ENCODE peak calls at places on chromosomes 16 and 17, in five cellular contexts. U, K, Z, E and O are unnamed samples.

GRCh38 chr16:75011634-75012307 is 12.9 kb downstream of the ZNRF1 start:
- DNase-seq in U (peak), Z (no peak), K (peak), E (peak), O (peak)

GRCh38 chr17:47275245-47275984 is 21.8 kb downstream of the ITGB3 start:
- DNase-seq in U (no peak), K (peak), E (no peak), Z (peak), O (no peak)

GRCh38 chr17:50465171-50465570 is 3.5 kb downstream of the CHAD start:
- DNase-seq in K (no peak), U (no peak), Z (no peak), E (no peak), O (no peak)

GRCh38 chr16:53372942-53373871 is 61.1 kb upstream of the RBL2 start:
- DNase-seq in U (no peak), E (no peak), K (no peak), Z (no peak), O (no peak)

GRCh38 chr17:3738562-3739295 is 15.0 kb downstream of the HASPIN start:
- DNase-seq in K (no peak), E (no peak), U (peak), Z (peak), O (no peak)

GRCh38 chr17:58330997-58331814 is 2.6 kb upstream of the TSPOAP1 start:
- DNase-seq in K (no peak), E (no peak), U (no peak), Z (no peak), O (no peak)

GRCh38 chr16:11312718-11313492 is 31.8 kb upstream of the PRM1 start:
- DNase-seq in Z (no peak), U (peak), E (no peak), K (no peak), O (no peak)

GRCh38 chr17:82106697-82107305 is 8.8 kb upstream of the FASN start:
- DNase-seq in K (no peak), U (no peak), Z (no peak), E (no peak), O (no peak)

GRCh38 chr16:81626181-81626674 is 152.9 kb upstream of the PLCG2 start:
- DNase-seq in E (peak), U (peak), K (no peak), Z (no peak), O (no peak)

GRCh38 chr17:12463102-12463501 is 202.6 kb upstream of the MYOCD start:
- DNase-seq in Z (no peak), K (peak), U (no peak), E (no peak), O (peak)